ENCODE peak calls at places on chromosomes 5 and 9, in four cellular contexts. B is heart right ventricle, Y is GM20000, D is OCI-LY7. H is an unnamed sample.

GRCh38 chr5:154813736-154814135 is 36.7 kb downstream of the FAXDC2 start:
- DNase-seq in B (no peak), D (no peak), Y (no peak), H (no peak)

GRCh38 chr9:110802416-110803035 is 133.9 kb downstream of the MUSK start:
- DNase-seq in Y (no peak), D (no peak), B (no peak), H (no peak)

GRCh38 chr9:19493174-19493811 is 84.5 kb downstream of the ACER2 start:
- DNase-seq in Y (peak; percentile 60), B (peak; percentile 73), D (peak; percentile 39), H (peak; percentile 62)

GRCh38 chr9:84271004-84271886 is 69.3 kb downstream of the SLC28A3 start:
- DNase-seq in B (peak; percentile 16), D (peak; percentile 1), Y (peak; percentile 73), H (peak; percentile 48)

GRCh38 chr5:143913008-143913752 is 101.2 kb downstream of the HMHB1 start:
- DNase-seq in D (no peak), B (no peak), Y (no peak), H (no peak)

GRCh38 chr5:1130218-1130946 is 18.5 kb upstream of the SLC12A7 start:
- DNase-seq in D (peak; percentile 44), Y (no peak), B (no peak), H (no peak)

GRCh38 chr5:1876708-1877433 is 5.9 kb downstream of the IRX4 start:
- DNase-seq in Y (no peak), D (no peak), B (no peak), H (peak; percentile 50)

GRCh38 chr5:144944936-144945335 is 774.3 kb downstream of the KCTD16 start:
- DNase-seq in D (no peak), Y (no peak), B (no peak), H (no peak)

GRCh38 chr9:109258619-109259321 is 62.1 kb downstream of the EPB41L4B start:
- DNase-seq in D (no peak), Y (no peak), B (no peak), H (peak; percentile 63)

GRCh38 chr5:1931590-1932138 is 48.9 kb upstream of the IRX4 start:
- DNase-seq in D (no peak), Y (no peak), B (peak; percentile 37), H (peak; percentile 67)

GRCh38 chr5:68544656-68545565 is 329.4 kb downstream of the PIK3R1 start:
- DNase-seq in B (no peak), D (no peak), Y (no peak), H (no peak)

GRCh38 chr5:19855929-19856328 is 132.1 kb downstream of the CDH18 start:
- DNase-seq in Y (no peak), B (no peak), D (no peak), H (no peak)

GRCh38 chr5:168251308-168251707 is 40.1 kb upstream of the WWC1 start:
- DNase-seq in B (no peak), Y (no peak), D (no peak), H (no peak)

GRCh38 chr9:89679581-89679980 is 74.8 kb downstream of the GADD45G start:
- DNase-seq in Y (no peak), B (no peak), D (no peak), H (no peak)

GRCh38 chr9:97811534-97812246 is 41.3 kb upstream of the FOXE1 start:
- DNase-seq in D (no peak), B (no peak), Y (no peak), H (no peak)

GRCh38 chr5:151555760-151556576 is 35.2 kb downstream of the FAT2 start:
- DNase-seq in D (no peak), B (no peak), Y (no peak), H (no peak)
- TF ChIP-seq CTCF in D (no peak), B (no peak), Y (no peak), H (no peak)

GRCh38 chr5:177496111-177497010 is 1.0 kb downstream of the PDLIM7 start:
- DNase-seq in B (peak; percentile 79), D (peak; percentile 54), Y (peak; percentile 76), H (peak; percentile 82)
- TF ChIP-seq CTCF in B (no peak), D (peak; percentile 39), Y (no peak), H (peak; percentile 34)

GRCh38 chr5:3592298-3592697 is 3.3 kb upstream of the IRX1 start:
- DNase-seq in B (no peak), D (no peak), Y (no peak), H (peak; percentile 50)

GRCh38 chr5:3594514-3595101 is 1.0 kb upstream of the IRX1 start:
- DNase-seq in B (no peak), Y (peak; percentile 28), D (no peak), H (peak; percentile 59)

GRCh38 chr5:3590253-3590966 is 5.2 kb upstream of the IRX1 start:
- DNase-seq in Y (no peak), B (no peak), D (no peak), H (peak; percentile 45)

GRCh38 chr5:3593771-3594513 is 1.7 kb upstream of the IRX1 start:
- DNase-seq in Y (peak; percentile 27), D (no peak), B (no peak), H (peak; percentile 19)

GRCh38 chr5:3590967-3591900 is 4.4 kb upstream of the IRX1 start:
- DNase-seq in Y (no peak), D (no peak), B (no peak), H (peak; percentile 29)
- TF ChIP-seq CTCF in Y (no peak), D (no peak), B (no peak), H (peak; percentile 32)

DNA sequence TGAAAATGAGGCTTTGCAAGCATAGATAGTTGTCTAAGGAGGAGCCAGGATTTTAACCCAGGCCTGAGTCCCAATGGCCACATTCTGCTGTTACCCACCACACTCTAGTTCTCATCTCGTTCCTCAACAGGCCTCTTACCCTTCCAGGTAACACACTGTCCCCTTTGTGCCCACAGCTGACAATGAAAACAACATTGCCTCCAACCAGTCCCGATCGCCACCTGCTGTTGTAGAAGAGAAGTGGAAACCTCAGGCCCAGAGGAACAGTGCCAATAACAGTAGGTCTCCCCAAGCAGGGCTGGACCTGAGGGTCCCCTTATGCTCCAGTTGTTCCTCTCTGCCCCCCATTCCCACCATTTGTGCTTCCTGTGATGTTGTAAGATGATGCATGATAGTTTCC is 30.4 kb downstream of the AMBP start:
- DNase-seq in B (no peak), Y (no peak), D (peak; percentile 15), H (no peak)
- TF ChIP-seq CTCF in B (no peak), Y (peak; percentile 26), D (peak; percentile 64), H (no peak)

GRCh38 chr5:141838326-141839014 is 39.7 kb downstream of the PCDH1 start:
- DNase-seq in Y (no peak), D (no peak), B (no peak), H (no peak)
- TF ChIP-seq CTCF in Y (no peak), D (no peak), B (no peak), H (no peak)

GRCh38 chr5:9160747-9161146 is 385.1 kb downstream of the SEMA5A start:
- DNase-seq in Y (no peak), D (no peak), B (no peak), H (no peak)

GRCh38 chr5:9157020-9157419 is 388.9 kb downstream of the SEMA5A start:
- DNase-seq in D (no peak), Y (no peak), B (no peak), H (no peak)

GRCh38 chr5:9151671-9152427 is 394.0 kb downstream of the SEMA5A start:
- DNase-seq in D (no peak), B (peak; percentile 7), Y (no peak), H (no peak)

GRCh38 chr5:9156282-9156681 is 389.6 kb downstream of the SEMA5A start:
- DNase-seq in D (peak; percentile 7), Y (peak; percentile 20), B (peak; percentile 16), H (peak; percentile 39)
- TF ChIP-seq CTCF in D (peak; percentile 37), Y (no peak), B (peak; percentile 14), H (peak; percentile 20)

GRCh38 chr9:91433180-91433579 is 9.5 kb upstream of the NFIL3 start:
- DNase-seq in B (no peak), D (peak; percentile 64), Y (peak; percentile 45), H (no peak)
- TF ChIP-seq CTCF in B (peak; percentile 45), D (peak; percentile 77), Y (peak; percentile 20), H (no peak)